ENCODE peak calls at places on chromosomes 1 and 21, in nine cellular contexts. B is fibroblast of the aortic adventitia; U is caudate nucleus; K is NCI-H2081; G is CD4-positive, CD25-positive, alpha-beta regulatory T cell; O is osteocyte; C is effector memory CD8-positive, alpha-beta T cell; E is heart left ventricle; S is hypothalamus. T is an unnamed sample.

GRCh38 chr1:4702927-4703326 is 48.5 kb downstream of the AJAP1 start:
- DNase-seq in B (no peak), U (no peak), K (no peak), G (no peak), O (no peak), C (no peak), E (no peak), S (no peak), T (no peak)

GRCh38 chr1:207499573-207499972 is 3.6 kb downstream of the CR1 start:
- DNase-seq in B (peak; percentile 70), U (peak; percentile 30), K (peak; percentile 78), G (peak; percentile 34), O (no peak), C (peak; percentile 46), E (peak; percentile 33), S (peak; percentile 18), T (peak; percentile 65)

GRCh38 chr1:206000641-206001339 is 2.4 kb downstream of the RAB7B start:
- DNase-seq in B (peak; percentile 42), U (no peak), K (no peak), G (no peak), O (no peak), C (no peak), E (no peak), S (no peak), T (no peak)

GRCh38 chr1:213623103-213623581 is 364.6 kb upstream of the PROX1 start:
- DNase-seq in B (no peak), U (no peak), K (no peak), G (no peak), O (no peak), C (no peak), E (no peak), S (no peak), T (no peak)

GRCh38 chr1:70745199-70745598 is 302.4 kb downstream of the PTGER3 start:
- DNase-seq in B (peak; percentile 39), U (no peak), K (no peak), G (no peak), O (no peak), C (no peak), E (no peak), S (no peak), T (no peak)

GRCh38 chr1:240254778-240255291 is 163.2 kb downstream of the FMN2 start:
- DNase-seq in B (no peak), U (no peak), K (no peak), G (no peak), O (no peak), C (no peak), E (no peak), S (no peak), T (no peak)

GRCh38 chr1:38775175-38775845 is 84.3 kb downstream of the RRAGC start:
- DNase-seq in B (no peak), U (no peak), K (no peak), G (no peak), O (no peak), C (no peak), E (no peak), S (no peak), T (no peak)

GRCh38 chr1:100441651-100442050 is 89.3 kb downstream of the CDC14A start:
- DNase-seq in B (no peak), U (no peak), K (no peak), G (peak; percentile 24), O (no peak), C (no peak), E (no peak), S (no peak), T (no peak)

GRCh38 chr21:44718571-44718970 is 7.2 kb upstream of the TSPEAR start:
- DNase-seq in B (no peak), U (no peak), K (no peak), G (no peak), O (peak; percentile 17), C (no peak), E (no peak), S (no peak), T (no peak)

GRCh38 chr1:240107058-240107684 is 15.5 kb downstream of the FMN2 start:
- DNase-seq in B (peak; percentile 66), U (no peak), K (no peak), G (no peak), O (no peak), C (no peak), E (no peak), S (no peak), T (no peak)

GRCh38 chr1:47688631-47689296 is 250.9 kb downstream of the FOXD2 start:
- DNase-seq in B (no peak), U (no peak), K (no peak), G (no peak), O (peak; percentile 74), C (no peak), E (no peak), S (no peak), T (no peak)

GRCh38 chr1:125118147-125118993 is 3933.6 kb downstream of the SRGAP2C start:
- DNase-seq in B (no peak), U (no peak), K (no peak), G (no peak), O (peak; percentile 83), C (no peak), E (no peak), S (no peak), T (no peak)

GRCh38 chr1:167860231-167860923 is 53.6 kb downstream of the ADCY10 start:
- DNase-seq in B (peak; percentile 31), U (no peak), K (no peak), G (no peak), O (peak; percentile 21), C (no peak), E (no peak), S (no peak), T (no peak)

GRCh38 chr1:20184997-20185833 is 681 bp upstream of the UBXN10 start:
- DNase-seq in B (no peak), U (no peak), K (no peak), G (peak; percentile 19), O (no peak), C (peak; percentile 50), E (no peak), S (no peak), T (no peak)

GRCh38 chr1:70760170-70760569 is 287.4 kb downstream of the PTGER3 start:
- DNase-seq in B (peak; percentile 19), U (no peak), K (no peak), G (no peak), O (no peak), C (no peak), E (no peak), S (no peak), T (no peak)